ENCODE peak calls at places on chromosomes 4 and X, in six cellular contexts. Y is lower leg skin; V is stimulated activated CD8-positive, alpha-beta memory T cell treated with anti-CD3 and anti-CD28 coated beads, Interleukin-12 subunit alpha, Interleukin-12 subunit beta, amount 100 ng/mL, for 1 hour; Z is aorta; C is upper lobe of right lung; X is activated CD4-positive, CD25-positive, alpha-beta regulatory T cell. G is an unnamed sample.
A peak's percentile ranks its signal among the peaks of the same experiment; 100 is the strongest.

GRCh38 chr4:6582889-6583504 is 8.0 kb downstream of the MAN2B2 start:
- DNase-seq in Y (no peak), V (no peak), Z (no peak), C (no peak), X (no peak), G (peak; percentile 45)

GRCh38 chr4:102174800-102175199 is 170.5 kb downstream of the SLC39A8 start:
- DNase-seq in Y (no peak), V (no peak), Z (no peak), C (no peak), X (no peak), G (no peak)

GRCh38 chr4:7861440-7861881 is 78.2 kb downstream of the AFAP1 start:
- DNase-seq in Y (no peak), V (no peak), Z (no peak), C (no peak), X (no peak), G (no peak)

GRCh38 chrX:130111935-130112221 is 1.6 kb upstream of the ELF4 start:
- DNase-seq in Y (no peak), V (no peak), Z (no peak), C (no peak), X (no peak), G (no peak)

GRCh38 chr4:187865914-187866313 is 129.7 kb upstream of the ZFP42 start:
- DNase-seq in Y (no peak), V (no peak), Z (no peak), C (no peak), X (no peak), G (no peak)

GRCh38 chr4:7904942-7905341 is 34.7 kb downstream of the AFAP1 start:
- DNase-seq in Y (no peak), V (no peak), Z (no peak), C (no peak), X (no peak), G (no peak)

GRCh38 chr4:81421346-81422218 is 50.1 kb downstream of the RASGEF1B start:
- DNase-seq in Y (peak; percentile 78), V (no peak), Z (no peak), C (no peak), X (no peak), G (no peak)

GRCh38 chr4:37439809-37440518 is 195.4 kb downstream of the NWD2 start:
- DNase-seq in Y (no peak), V (no peak), Z (no peak), C (no peak), X (no peak), G (no peak)

GRCh38 chr4:183097251-183098079 is 1.6 kb upstream of the WWC2 start:
- DNase-seq in Y (peak; percentile 14), V (no peak), Z (peak; percentile 53), C (peak; percentile 69), X (no peak), G (no peak)

GRCh38 chr4:32140636-32141035 is 1420.5 kb downstream of the PCDH7 start:
- DNase-seq in Y (no peak), V (no peak), Z (no peak), C (no peak), X (no peak), G (no peak)

GRCh38 chr4:163493643-163494359 is 689 bp upstream of the TMA16 start:
- DNase-seq in Y (no peak), V (no peak), Z (peak; percentile 64), C (no peak), X (no peak), G (no peak)

GRCh38 chr4:182604161-182604591 is 313.0 kb downstream of the DCTD start:
- DNase-seq in Y (no peak), V (no peak), Z (no peak), C (no peak), X (no peak), G (no peak)

GRCh38 chr4:112510191-112510467 is 5.9 kb downstream of the NEUROG2 start:
- DNase-seq in Y (no peak), V (no peak), Z (no peak), C (no peak), X (no peak), G (no peak)

GRCh38 chr4:15855804-15856475 is 77.8 kb downstream of the CD38 start:
- DNase-seq in Y (peak; percentile 60), V (no peak), Z (peak; percentile 54), C (no peak), X (no peak), G (peak; percentile 77)

GRCh38 chrX:123085311-123085940 is 98.7 kb upstream of the GRIA3 start:
- DNase-seq in Y (no peak), V (no peak), Z (no peak), C (no peak), X (no peak), G (no peak)

GRCh38 chr4:16443504-16444088 is 217.3 kb upstream of the TAPT1 start:
- DNase-seq in Y (no peak), V (no peak), Z (no peak), C (no peak), X (no peak), G (no peak)

GRCh38 chr4:185559913-185560281 is 24.6 kb upstream of the PDLIM3 start:
- DNase-seq in Y (no peak), V (no peak), Z (peak; percentile 84), C (no peak), X (no peak), G (no peak)

GRCh38 chrX:103254171-103254824 is 657 bp downstream of the TCEAL8 start:
- DNase-seq in Y (peak; percentile 19), V (no peak), Z (peak; percentile 62), C (peak; percentile 78), X (peak; percentile 1), G (no peak)

GRCh38 chr4:101232074-101232776 is 115.1 kb downstream of the PPP3CA start:
- DNase-seq in Y (peak; percentile 30), V (no peak), Z (peak; percentile 69), C (no peak), X (no peak), G (no peak)

GRCh38 chr4:7432531-7433375 is 2.0 kb downstream of the PSAPL1 start:
- DNase-seq in Y (no peak), V (no peak), Z (peak; percentile 38), C (peak; percentile 58), X (no peak), G (no peak)

GRCh38 chr4:45646885-45647598 is 476.8 kb downstream of the GABRG1 start:
- DNase-seq in Y (no peak), V (no peak), Z (no peak), C (no peak), X (no peak), G (no peak)

GRCh38 chr4:42570221-42570620 is 86.7 kb downstream of the ATP8A1 start:
- DNase-seq in Y (peak; percentile 20), V (no peak), Z (peak; percentile 64), C (peak; percentile 75), X (no peak), G (peak; percentile 80)

GRCh38 chr4:142559986-142560385 is 286.1 kb downstream of the INPP4B start:
- DNase-seq in Y (no peak), V (no peak), Z (no peak), C (no peak), X (no peak), G (no peak)

GRCh38 chrX:129606918-129607317 is 47.8 kb downstream of the APLN start:
- DNase-seq in Y (peak; percentile 47), V (peak; percentile 36), Z (no peak), C (no peak), X (peak; percentile 22), G (no peak)

GRCh38 chr4:2432991-2433530 is 14.3 kb downstream of the CFAP99 start:
- DNase-seq in Y (no peak), V (no peak), Z (no peak), C (peak; percentile 55), X (no peak), G (no peak)

GRCh38 chr4:38815879-38816782 is 11.5 kb upstream of the TLR1 start:
- DNase-seq in Y (no peak), V (no peak), Z (no peak), C (no peak), X (no peak), G (no peak)

GRCh38 chr4:154586296-154587033 is 4.1 kb downstream of the FGA start:
- DNase-seq in Y (no peak), V (no peak), Z (no peak), C (no peak), X (no peak), G (no peak)

GRCh38 chrX:30023451-30023850 is 191.9 kb upstream of the MAGEB2 start:
- DNase-seq in Y (no peak), V (no peak), Z (no peak), C (no peak), X (no peak), G (no peak)

GRCh38 chrX:17768997-17769396 is 31.7 kb downstream of the SCML1 start:
- DNase-seq in Y (no peak), V (no peak), Z (no peak), C (no peak), X (no peak), G (no peak)

GRCh38 chr4:74926007-74926406 is 6.9 kb upstream of the PARM1 start:
- DNase-seq in Y (no peak), V (no peak), Z (no peak), C (no peak), X (no peak), G (no peak)

GRCh38 chr4:185810746-185811508 is 1.1 kb downstream of the SORBS2 start:
- DNase-seq in Y (no peak), V (no peak), Z (no peak), C (no peak), X (no peak), G (no peak)

GRCh38 chr4:188299161-188299560 is 159.9 kb downstream of the TRIML1 start:
- DNase-seq in Y (no peak), V (no peak), Z (no peak), C (no peak), X (no peak), G (no peak)

GRCh38 chr4:159027535-159027934 is 75.3 kb upstream of the RAPGEF2 start:
- DNase-seq in Y (no peak), V (no peak), Z (no peak), C (no peak), X (no peak), G (no peak)

GRCh38 chrX:130702867-130703707 is 199.9 kb downstream of the ENOX2 start:
- DNase-seq in Y (no peak), V (no peak), Z (no peak), C (no peak), X (no peak), G (no peak)

GRCh38 chr4:177127658-177128057 is 182.0 kb upstream of the NEIL3 start:
- DNase-seq in Y (no peak), V (no peak), Z (no peak), C (no peak), X (no peak), G (no peak)

GRCh38 chr4:85784348-85784747 is 309.4 kb downstream of the ARHGAP24 start:
- DNase-seq in Y (no peak), V (no peak), Z (no peak), C (no peak), X (no peak), G (no peak)

GRCh38 chrX:117910216-117910615 is 206.4 kb downstream of the KLHL13 start:
- DNase-seq in Y (no peak), V (no peak), Z (no peak), C (no peak), X (no peak), G (no peak)

GRCh38 chrX:152904151-152905080 is 6.5 kb downstream of the ZNF185 start:
- DNase-seq in Y (no peak), V (no peak), Z (peak; percentile 43), C (peak; percentile 63), X (peak; percentile 4), G (no peak)

GRCh38 chrX:1165535-1166196 is 46.8 kb downstream of the CRLF2 start:
- DNase-seq in Y (no peak), V (no peak), Z (peak; percentile 52), C (no peak), X (no peak), G (no peak)

GRCh38 chrX:12447448-12448154 is 309.3 kb downstream of the FRMPD4 start:
- DNase-seq in Y (no peak), V (no peak), Z (no peak), C (no peak), X (no peak), G (no peak)

G was measured in Right ventricle myocardium inferior.